ENCODE peak calls at places on chromosomes 2 and 18, in nine cellular contexts. M is NCI-H524; V is left cardiac atrium; I is stimulated activated CD4-positive, alpha-beta T cell treated with anti-CD3 and anti-CD28 coated beads, Interleukin-2, amount 100 ng/mL, for 48 hours; J is HS-5; B is caudate nucleus; U is activated CD8-positive, alpha-beta memory T cell treated with anti-CD3 and anti-CD28 coated beads for 24 hours; E is hypothalamus; Q is globus pallidus. A is an unnamed sample.

GRCh38 chr2:19868705-19869550 is 32.9 kb downstream of the TTC32 start:
- DNase-seq in M (peak), V (peak), I (peak), J (no peak), B (no peak), U (peak), E (no peak), Q (no peak), A (no peak)

GRCh38 chr2:127771756-127772155 is 39.2 kb downstream of the WDR33 start:
- DNase-seq in M (no peak), V (no peak), I (no peak), J (peak), B (no peak), U (no peak), E (no peak), Q (no peak), A (no peak)

GRCh38 chr2:45909677-45910191 is 258.3 kb downstream of the PRKCE start:
- DNase-seq in M (no peak), V (no peak), I (no peak), J (no peak), B (no peak), U (no peak), E (no peak), Q (no peak), A (no peak)

GRCh38 chr2:26001743-26002341 is 19.5 kb upstream of the KIF3C start:
- DNase-seq in M (no peak), V (peak), I (no peak), J (no peak), B (peak), U (no peak), E (peak), Q (peak), A (peak)

GRCh38 chr18:46419391-46420141 is 237.5 kb downstream of the LOXHD1 start:
- DNase-seq in M (no peak), V (no peak), I (no peak), J (no peak), B (no peak), U (no peak), E (no peak), Q (no peak), A (peak)

GRCh38 chr2:191049728-191050639 is 36.0 kb upstream of the STAT1 start:
- DNase-seq in M (no peak), V (no peak), I (no peak), J (peak), B (no peak), U (no peak), E (no peak), Q (no peak), A (no peak)

GRCh38 chr2:58146707-58147106 is 94.4 kb downstream of the FANCL start:
- DNase-seq in M (no peak), V (no peak), I (no peak), J (peak), B (no peak), U (no peak), E (no peak), Q (no peak), A (no peak)

GRCh38 chr2:166464187-166464586 is 29.9 kb downstream of the SCN7A start:
- DNase-seq in M (no peak), V (no peak), I (no peak), J (no peak), B (no peak), U (no peak), E (no peak), Q (no peak), A (no peak)

GRCh38 chr2:126634273-126634861 is 21.6 kb upstream of the GYPC start:
- DNase-seq in M (no peak), V (no peak), I (peak), J (no peak), B (no peak), U (peak), E (no peak), Q (no peak), A (no peak)

GRCh38 chr18:23237524-23238151 is 102.4 kb downstream of the CABLES1 start:
- DNase-seq in M (no peak), V (peak), I (peak), J (no peak), B (no peak), U (peak), E (peak), Q (no peak), A (peak)

GRCh38 chr2:96866149-96866548 is 3.7 kb downstream of the SEMA4C start:
- DNase-seq in M (no peak), V (no peak), I (no peak), J (no peak), B (no peak), U (no peak), E (no peak), Q (no peak), A (no peak)

GRCh38 chr2:69280796-69281412 is 106.1 kb downstream of the GFPT1 start:
- DNase-seq in M (no peak), V (no peak), I (no peak), J (no peak), B (no peak), U (no peak), E (no peak), Q (no peak), A (no peak)

GRCh38 chr2:64958556-64958955 is 30.6 kb upstream of the SLC1A4 start:
- DNase-seq in M (no peak), V (no peak), I (no peak), J (no peak), B (no peak), U (no peak), E (no peak), Q (no peak), A (no peak)

GRCh38 chr2:68925298-68925885 is 27.3 kb downstream of the GKN2 start:
- DNase-seq in M (peak), V (no peak), I (peak), J (no peak), B (no peak), U (peak), E (peak), Q (no peak), A (no peak)

GRCh38 chr2:46229134-46230063 is 67.8 kb upstream of the EPAS1 start:
- DNase-seq in M (no peak), V (no peak), I (no peak), J (no peak), B (no peak), U (no peak), E (no peak), Q (no peak), A (no peak)

GRCh38 chr2:215447673-215448081 is 11.8 kb upstream of the FN1 start:
- DNase-seq in M (no peak), V (no peak), I (no peak), J (no peak), B (no peak), U (no peak), E (no peak), Q (no peak), A (no peak)

GRCh38 chr18:55318864-55319516 is 269.0 kb downstream of the TCF4 start:
- DNase-seq in M (no peak), V (no peak), I (no peak), J (no peak), B (no peak), U (no peak), E (no peak), Q (peak), A (no peak)

GRCh38 chr2:188345439-188345838 is 53.8 kb downstream of the GULP1 start:
- DNase-seq in M (no peak), V (no peak), I (no peak), J (no peak), B (no peak), U (no peak), E (no peak), Q (no peak), A (no peak)

GRCh38 chr2:46158661-46159060 is 138.5 kb upstream of the EPAS1 start:
- DNase-seq in M (no peak), V (no peak), I (no peak), J (no peak), B (no peak), U (no peak), E (no peak), Q (no peak), A (no peak)

A was measured in left lobe of liver.